ENCODE peak calls at places on chromosomes 5 and 9, in ten cellular contexts. Y is fibroblast of lung, Z is PC-3, I is endothelial cell of umbilical vein, D is neuronal stem cell, N is trophoblast cell, B is adipocyte, M is HCT116, W is SK-N-SH, G is IMR-90. T is an unnamed sample.

GRCh38 chr5:142670811-142671210 is 15.1 kb downstream of the FGF1 start:
- DNase-seq in M (no peak), Y (peak; percentile 85), N (no peak), G (peak; percentile 53), I (no peak), Z (no peak), B (no peak), W (no peak), D (no peak), T (no peak)

GRCh38 chr5:167968784-167969183 is 322.7 kb upstream of the WWC1 start:
- DNase-seq in D (no peak), Z (no peak), M (no peak), G (no peak), N (no peak), Y (no peak), B (no peak), I (no peak), W (no peak), T (peak; percentile 50)

GRCh38 chr5:132500244-132500930 is 9.8 kb upstream of the IRF1 start:
- DNase-seq in M (no peak), G (no peak), Z (no peak), N (no peak), B (no peak), Y (no peak), W (no peak), I (no peak), D (no peak), T (no peak)

GRCh38 chr5:172293054-172293744 is 9.6 kb upstream of the UBTD2 start:
- DNase-seq in G (peak; percentile 72), Y (peak; percentile 77), W (peak; percentile 76), B (peak; percentile 91), N (peak; percentile 57), I (peak; percentile 63), D (peak; percentile 54), Z (peak; percentile 81), M (peak; percentile 63), T (peak; percentile 43)

GRCh38 chr9:136572003-136572595 is 26.3 kb upstream of the NOTCH1 start:
- DNase-seq in M (no peak), I (no peak), N (no peak), Y (peak; percentile 35), Z (peak; percentile 4), W (no peak), G (peak; percentile 77), B (peak; percentile 52), D (peak; percentile 97), T (peak; percentile 70)

GRCh38 chr5:159099049-159099760 is 511 bp downstream of the EBF1 start:
- DNase-seq in N (no peak), Y (peak; percentile 57), I (peak; percentile 43), G (peak; percentile 63), M (no peak), W (peak; percentile 86), Z (peak; percentile 49), B (peak; percentile 80), D (peak; percentile 53), T (peak; percentile 57)

GRCh38 chr5:131265318-131265803 is 1.5 kb downstream of the CDC42SE2 start:
- DNase-seq in M (peak; percentile 44), D (no peak), B (peak; percentile 72), G (peak; percentile 38), N (no peak), Z (peak; percentile 54), W (peak; percentile 10), I (peak; percentile 60), Y (peak; percentile 36), T (no peak)

GRCh38 chr5:77129386-77129785 is 42.3 kb upstream of the ZBED3 start:
- DNase-seq in Z (peak; percentile 54), D (no peak), B (peak; percentile 47), I (peak; percentile 17), Y (peak; percentile 41), M (peak; percentile 16), G (peak; percentile 13), N (no peak), W (peak; percentile 46), T (peak; percentile 5)

GRCh38 chr5:83209963-83210362 is 132.6 kb downstream of the XRCC4 start:
- DNase-seq in G (no peak), W (no peak), N (no peak), B (no peak), I (peak; percentile 38), Y (no peak), M (no peak), D (no peak), Z (no peak), T (no peak)

GRCh38 chr5:39148983-39149534 is 70.3 kb downstream of the FYB1 start:
- DNase-seq in I (peak; percentile 77), G (peak; percentile 24), Y (peak; percentile 34), M (peak; percentile 10), W (no peak), Z (peak; percentile 74), D (no peak), B (peak; percentile 62), N (no peak), T (no peak)

GRCh38 chr5:157669701-157670097 is 1.6 kb upstream of the C5orf52 start:
- DNase-seq in Y (no peak), I (no peak), M (no peak), Z (no peak), B (no peak), D (no peak), W (no peak), G (no peak), N (no peak), T (no peak)

GRCh38 chr5:143244990-143245389 is 158.5 kb downstream of the NR3C1 start:
- DNase-seq in Z (peak; percentile 9), M (no peak), I (no peak), G (peak; percentile 40), B (no peak), D (no peak), W (no peak), N (no peak), Y (no peak), T (peak; percentile 67)

GRCh38 chr5:133225671-133226152 is 173.9 kb downstream of the HSPA4 start:
- DNase-seq in I (peak; percentile 28), B (peak; percentile 8), Z (peak; percentile 54), Y (peak; percentile 85), G (peak; percentile 70), W (no peak), M (no peak), N (no peak), D (no peak), T (no peak)

GRCh38 chr5:55232985-55233928 is at the start of gene CCNO:
- DNase-seq in I (peak; percentile 83), D (peak; percentile 85), G (peak; percentile 66), N (peak; percentile 75), M (peak; percentile 70), B (peak; percentile 78), W (peak; percentile 81), Z (peak; percentile 84), Y (peak; percentile 52), T (peak; percentile 62)

GRCh38 chr5:40652441-40653220 is 27.1 kb upstream of the PTGER4 start:
- DNase-seq in Y (no peak), M (no peak), D (no peak), G (no peak), I (no peak), W (no peak), Z (no peak), N (no peak), B (no peak), T (no peak)

GRCh38 chr9:72349911-72350310 is 15.1 kb downstream of the ZFAND5 start:
- DNase-seq in M (no peak), W (no peak), B (no peak), G (no peak), Y (no peak), N (no peak), Z (no peak), I (no peak), D (no peak), T (no peak)
- H3K4me1 ChIP-seq in M (no peaks in the 10 kb centered on the region), W (no peaks in the 10 kb centered on the region), B (peaks cover 6% of the 10 kb centered on the region), G (peaks cover 2% of the 10 kb centered on the region), Y (no peaks in the 10 kb centered on the region), N (no peaks in the 10 kb centered on the region), Z (peaks cover 20% of the 10 kb centered on the region), I (no peaks in the 10 kb centered on the region), D (no peaks in the 10 kb centered on the region), T (peaks cover 7% of the 10 kb centered on the region)

GRCh38 chr9:133117271-133118178 is 3.5 kb downstream of the RALGDS start:
- DNase-seq in G (no peak), N (no peak), B (no peak), I (no peak), Z (no peak), W (peak; percentile 69), M (no peak), D (no peak), Y (peak; percentile 15), T (peak; percentile 48)

GRCh38 chr9:133114886-133115603 is 6.0 kb downstream of the RALGDS start:
- DNase-seq in M (no peak), D (no peak), G (no peak), B (no peak), Z (no peak), N (no peak), W (no peak), Y (no peak), I (no peak), T (no peak)

GRCh38 chr9:133116346-133117231 is 4.5 kb downstream of the RALGDS start:
- DNase-seq in Z (no peak), Y (no peak), G (no peak), M (no peak), D (no peak), I (no peak), B (no peak), W (no peak), N (no peak), T (no peak)

GRCh38 chr9:133114451-133114885 is 6.6 kb downstream of the RALGDS start:
- DNase-seq in G (peak; percentile 21), I (no peak), Y (peak; percentile 47), N (peak; percentile 99), M (no peak), D (no peak), W (peak; percentile 85), Z (no peak), B (peak; percentile 58), T (no peak)

GRCh38 chr9:133115604-133116345 is 5.3 kb downstream of the RALGDS start:
- DNase-seq in Z (no peak), W (no peak), N (peak; percentile 80), B (peak; percentile 14), I (no peak), G (peak; percentile 63), M (no peak), Y (no peak), D (no peak), T (peak; percentile 75)
- H3K9ac ChIP-seq in Z (no peak overlapping the region), W (no peak overlapping the region), N (no peak overlapping the region), B (peak overlapping the region; percentile 77), I (no peak overlapping the region), G (no peak overlapping the region), M (no peak overlapping the region), Y (no peak overlapping the region), D (no peak overlapping the region), T (peak overlapping the region; percentile 60)

GRCh38 chr5:178870411-178870810 is 10.7 kb downstream of the ZNF354B start:
- DNase-seq in M (no peak), Y (no peak), B (no peak), G (no peak), I (no peak), D (no peak), Z (no peak), N (no peak), W (no peak), T (no peak)
- H3K9me3 ChIP-seq in M (no peaks in the 10 kb centered on the region), Y (no peaks in the 10 kb centered on the region), B (peaks cover 45% of the 10 kb centered on the region), G (peaks cover 22% of the 10 kb centered on the region), I (peaks cover 7% of the 10 kb centered on the region), D (peaks cover 16% of the 10 kb centered on the region), Z (peaks cover 24% of the 10 kb centered on the region), N (peaks cover 7% of the 10 kb centered on the region), W (no peaks in the 10 kb centered on the region), T (peaks cover 12% of the 10 kb centered on the region)

DNA sequence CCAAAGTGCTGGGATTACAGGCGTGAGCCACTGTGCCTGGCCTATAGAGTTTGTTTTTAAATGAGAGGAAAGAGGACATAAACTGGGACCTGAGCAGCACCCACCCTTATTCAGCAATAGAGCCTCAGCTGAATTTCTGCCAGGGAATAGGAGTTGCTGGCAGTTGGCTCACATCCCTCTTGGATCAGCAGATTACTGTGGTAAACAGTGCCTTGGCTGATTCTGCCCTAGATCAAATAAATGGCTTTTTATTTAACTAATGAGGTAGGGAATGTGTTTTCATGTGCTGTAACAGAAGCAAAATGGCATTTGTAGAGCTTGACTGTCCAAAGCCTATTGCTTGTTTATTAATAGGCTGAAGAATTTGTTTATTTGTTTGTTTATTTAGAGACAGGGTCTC is 2.1 kb downstream of the ARHGEF37 start:
- DNase-seq in W (no peak), M (no peak), I (peak; percentile 72), N (no peak), Z (peak; percentile 29), D (no peak), Y (peak; percentile 62), G (no peak), B (peak; percentile 75), T (no peak)
- H3K4me1 ChIP-seq in W (peaks cover 18% of the 10 kb centered on the region), M (peaks cover 39% of the 10 kb centered on the region), I (peaks cover 29% of the 10 kb centered on the region), N (peaks cover 17% of the 10 kb centered on the region), Z (peaks cover 20% of the 10 kb centered on the region), D (peaks cover 9% of the 10 kb centered on the region), Y (peaks cover 7% of the 10 kb centered on the region), G (peaks cover 8% of the 10 kb centered on the region), B (peaks cover 32% of the 10 kb centered on the region), T (peaks cover 4% of the 10 kb centered on the region)